ENCODE peak calls at places on chromosomes 3 and 15, in eight cellular contexts. One of them, this sample, is unnamed.

GRCh38 chr15:32870240-32871033 is 152.6 kb downstream of the GREM1 start:
- DNase-seq in fibroblast of pulmonary artery: peak
- DNase-seq in fibroblast of villous mesenchyme: peak
- DNase-seq in ovary: no peak
- DNase-seq in lower lobe of right lung: no peak
- DNase-seq in AG09309: peak
- DNase-seq in mammary epithelial cell: no peak
- DNase-seq in stomach: peak
- DNase-seq in this sample: peak

GRCh38 chr15:60299452-60300047 is 98.2 kb downstream of the ANXA2 start:
- DNase-seq in stomach: peak
- DNase-seq in mammary epithelial cell: peak
- DNase-seq in fibroblast of pulmonary artery: peak
- DNase-seq in AG09309: no peak
- DNase-seq in lower lobe of right lung: no peak
- DNase-seq in ovary: peak
- DNase-seq in fibroblast of villous mesenchyme: peak
- DNase-seq in this sample: no peak

GRCh38 chr15:47717036-47717611 is at the start of gene SEMA6D:
- DNase-seq in ovary: peak
- DNase-seq in stomach: peak
- DNase-seq in fibroblast of pulmonary artery: peak
- DNase-seq in AG09309: peak
- DNase-seq in fibroblast of villous mesenchyme: peak
- DNase-seq in mammary epithelial cell: peak
- DNase-seq in lower lobe of right lung: peak
- DNase-seq in this sample: peak

GRCh38 chr3:136626448-136626847 is 125.7 kb downstream of the STAG1 start:
- DNase-seq in lower lobe of right lung: no peak
- DNase-seq in stomach: no peak
- DNase-seq in AG09309: no peak
- DNase-seq in fibroblast of pulmonary artery: no peak
- DNase-seq in mammary epithelial cell: no peak
- DNase-seq in ovary: no peak
- DNase-seq in fibroblast of villous mesenchyme: no peak
- DNase-seq in this sample: no peak

GRCh38 chr15:25246641-25247417 is 192.0 kb downstream of the UBE3A start:
- DNase-seq in stomach: peak
- DNase-seq in fibroblast of pulmonary artery: no peak
- DNase-seq in mammary epithelial cell: no peak
- DNase-seq in ovary: no peak
- DNase-seq in fibroblast of villous mesenchyme: no peak
- DNase-seq in AG09309: no peak
- DNase-seq in lower lobe of right lung: peak
- DNase-seq in this sample: no peak

GRCh38 chr3:122356402-122356801 is 26.6 kb downstream of the MIX23 start:
- DNase-seq in fibroblast of pulmonary artery: peak
- DNase-seq in ovary: peak
- DNase-seq in mammary epithelial cell: peak
- DNase-seq in AG09309: no peak
- DNase-seq in fibroblast of villous mesenchyme: peak
- DNase-seq in lower lobe of right lung: no peak
- DNase-seq in stomach: peak
- DNase-seq in this sample: no peak

GRCh38 chr3:121786485-121786884 is 36.9 kb upstream of the GOLGB1 start:
- DNase-seq in fibroblast of pulmonary artery: peak
- DNase-seq in lower lobe of right lung: no peak
- DNase-seq in AG09309: no peak
- DNase-seq in stomach: no peak
- DNase-seq in fibroblast of villous mesenchyme: peak
- DNase-seq in mammary epithelial cell: no peak
- DNase-seq in ovary: no peak
- DNase-seq in this sample: no peak

GRCh38 chr15:52772766-52773165 is 17.4 kb downstream of the ONECUT1 start:
- DNase-seq in fibroblast of villous mesenchyme: no peak
- DNase-seq in ovary: no peak
- DNase-seq in stomach: no peak
- DNase-seq in mammary epithelial cell: peak
- DNase-seq in lower lobe of right lung: no peak
- DNase-seq in AG09309: no peak
- DNase-seq in fibroblast of pulmonary artery: no peak
- DNase-seq in this sample: no peak

GRCh38 chr3:189301479-189301878 is 129.7 kb downstream of the TPRG1 start:
- DNase-seq in stomach: no peak
- DNase-seq in AG09309: no peak
- DNase-seq in fibroblast of pulmonary artery: no peak
- DNase-seq in ovary: no peak
- DNase-seq in mammary epithelial cell: no peak
- DNase-seq in lower lobe of right lung: no peak
- DNase-seq in fibroblast of villous mesenchyme: no peak
- DNase-seq in this sample: no peak

GRCh38 chr3:140394488-140395133 is 283.3 kb upstream of the TRIM42 start:
- DNase-seq in stomach: no peak
- DNase-seq in lower lobe of right lung: no peak
- DNase-seq in fibroblast of pulmonary artery: no peak
- DNase-seq in fibroblast of villous mesenchyme: no peak
- DNase-seq in AG09309: no peak
- DNase-seq in ovary: no peak
- DNase-seq in mammary epithelial cell: peak
- DNase-seq in this sample: no peak

GRCh38 chr3:46909535-46910161 is 32.1 kb downstream of the PTH1R start:
- DNase-seq in AG09309: peak
- DNase-seq in fibroblast of villous mesenchyme: peak
- DNase-seq in ovary: peak
- DNase-seq in lower lobe of right lung: peak
- DNase-seq in fibroblast of pulmonary artery: peak
- DNase-seq in stomach: peak
- DNase-seq in mammary epithelial cell: peak
- DNase-seq in this sample: peak

GRCh38 chr15:42143866-42144625 is 12.4 kb downstream of the PLA2G4F start:
- DNase-seq in AG09309: no peak
- DNase-seq in lower lobe of right lung: no peak
- DNase-seq in stomach: no peak
- DNase-seq in mammary epithelial cell: no peak
- DNase-seq in fibroblast of villous mesenchyme: no peak
- DNase-seq in fibroblast of pulmonary artery: no peak
- DNase-seq in ovary: no peak
- DNase-seq in this sample: no peak

GRCh38 chr3:128488995-128489859 is 3.8 kb downstream of the GATA2 start:
- DNase-seq in mammary epithelial cell: no peak
- DNase-seq in lower lobe of right lung: no peak
- DNase-seq in stomach: no peak
- DNase-seq in fibroblast of pulmonary artery: peak
- DNase-seq in AG09309: no peak
- DNase-seq in ovary: peak
- DNase-seq in fibroblast of villous mesenchyme: peak
- DNase-seq in this sample: no peak
- H3K4me3 ChIP-seq in mammary epithelial cell: peak
- H3K4me3 ChIP-seq in lower lobe of right lung: peak
- H3K4me3 ChIP-seq in stomach: peak
- H3K4me3 ChIP-seq in fibroblast of pulmonary artery: peak
- H3K4me3 ChIP-seq in AG09309: peak
- H3K4me3 ChIP-seq in ovary: peak
- H3K4me3 ChIP-seq in fibroblast of villous mesenchyme: peak
- H3K4me3 ChIP-seq in this sample: peak

GRCh38 chr15:80518522-80518921 is 114.3 kb downstream of the ARNT2 start:
- DNase-seq in mammary epithelial cell: no peak
- DNase-seq in ovary: no peak
- DNase-seq in AG09309: no peak
- DNase-seq in fibroblast of villous mesenchyme: no peak
- DNase-seq in stomach: no peak
- DNase-seq in lower lobe of right lung: no peak
- DNase-seq in fibroblast of pulmonary artery: peak
- DNase-seq in this sample: no peak

GRCh38 chr15:80512729-80513670 is 108.8 kb downstream of the ARNT2 start:
- DNase-seq in fibroblast of pulmonary artery: peak
- DNase-seq in AG09309: no peak
- DNase-seq in lower lobe of right lung: no peak
- DNase-seq in mammary epithelial cell: peak
- DNase-seq in stomach: no peak
- DNase-seq in fibroblast of villous mesenchyme: peak
- DNase-seq in ovary: no peak
- DNase-seq in this sample: no peak

GRCh38 chr15:80517290-80517689 is 113.1 kb downstream of the ARNT2 start:
- DNase-seq in lower lobe of right lung: no peak
- DNase-seq in stomach: no peak
- DNase-seq in mammary epithelial cell: no peak
- DNase-seq in AG09309: no peak
- DNase-seq in fibroblast of villous mesenchyme: no peak
- DNase-seq in fibroblast of pulmonary artery: no peak
- DNase-seq in ovary: no peak
- DNase-seq in this sample: no peak

GRCh38 chr15:80509800-80510199 is 105.6 kb downstream of the ARNT2 start:
- DNase-seq in mammary epithelial cell: no peak
- DNase-seq in AG09309: no peak
- DNase-seq in fibroblast of pulmonary artery: no peak
- DNase-seq in fibroblast of villous mesenchyme: no peak
- DNase-seq in stomach: no peak
- DNase-seq in ovary: no peak
- DNase-seq in lower lobe of right lung: no peak
- DNase-seq in this sample: no peak

DNA sequence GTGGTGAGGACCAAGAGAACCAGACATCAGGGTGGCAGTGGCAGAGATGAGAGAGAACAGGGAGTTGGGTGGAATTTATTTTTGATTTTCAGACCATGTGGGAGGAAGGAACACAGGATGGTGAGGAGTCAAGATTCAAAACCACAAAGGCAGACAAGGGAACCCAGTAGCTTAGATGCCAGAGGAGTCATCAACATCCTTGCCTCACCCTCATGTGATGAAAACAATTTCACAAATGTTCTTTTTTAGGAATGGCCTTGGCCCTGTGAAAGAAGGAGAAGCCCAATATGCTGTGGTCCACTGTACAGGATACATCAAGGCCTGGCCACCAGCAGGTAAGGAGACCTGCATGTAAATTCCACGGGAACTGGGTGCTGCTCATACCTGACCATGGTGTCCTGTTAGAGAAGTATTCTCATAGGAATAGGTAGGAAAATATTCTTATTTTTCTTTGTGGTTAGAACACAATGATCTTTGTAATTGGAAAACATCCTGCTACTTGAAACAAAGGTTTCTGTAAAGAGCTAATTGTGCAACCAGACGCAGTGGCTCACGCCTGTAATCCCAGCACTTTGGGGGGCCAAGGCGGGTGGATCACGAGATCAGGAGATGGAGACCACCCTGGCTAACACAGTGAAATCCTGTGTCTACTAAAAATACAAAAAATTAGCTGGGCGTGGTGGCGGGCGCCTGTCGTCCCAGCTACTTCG is 110.0 kb downstream of the ARNT2 start:
- DNase-seq in lower lobe of right lung: no peak
- DNase-seq in stomach: no peak
- DNase-seq in mammary epithelial cell: peak
- DNase-seq in fibroblast of villous mesenchyme: peak
- DNase-seq in AG09309: peak
- DNase-seq in ovary: no peak
- DNase-seq in fibroblast of pulmonary artery: peak
- DNase-seq in this sample: peak
- H3K4me3 ChIP-seq in lower lobe of right lung: no peak
- H3K4me3 ChIP-seq in stomach: no peak
- H3K4me3 ChIP-seq in mammary epithelial cell: no peak
- H3K4me3 ChIP-seq in fibroblast of villous mesenchyme: no peak
- H3K4me3 ChIP-seq in AG09309: no peak
- H3K4me3 ChIP-seq in ovary: no peak
- H3K4me3 ChIP-seq in fibroblast of pulmonary artery: no peak
- H3K4me3 ChIP-seq in this sample: no peak

GRCh38 chr15:29919380-29919881 is 97.2 kb upstream of the TJP1 start:
- DNase-seq in fibroblast of pulmonary artery: no peak
- DNase-seq in fibroblast of villous mesenchyme: no peak
- DNase-seq in AG09309: no peak
- DNase-seq in stomach: no peak
- DNase-seq in lower lobe of right lung: no peak
- DNase-seq in mammary epithelial cell: no peak
- DNase-seq in ovary: no peak
- DNase-seq in this sample: no peak

GRCh38 chr15:29921130-29921601 is 98.9 kb upstream of the TJP1 start:
- DNase-seq in AG09309: no peak
- DNase-seq in fibroblast of pulmonary artery: no peak
- DNase-seq in lower lobe of right lung: no peak
- DNase-seq in stomach: no peak
- DNase-seq in fibroblast of villous mesenchyme: no peak
- DNase-seq in mammary epithelial cell: peak
- DNase-seq in ovary: no peak
- DNase-seq in this sample: no peak

GRCh38 chr15:29922191-29922590 is 99.9 kb upstream of the TJP1 start:
- DNase-seq in fibroblast of pulmonary artery: no peak
- DNase-seq in stomach: no peak
- DNase-seq in ovary: no peak
- DNase-seq in lower lobe of right lung: no peak
- DNase-seq in AG09309: no peak
- DNase-seq in fibroblast of villous mesenchyme: no peak
- DNase-seq in mammary epithelial cell: no peak
- DNase-seq in this sample: no peak

GRCh38 chr15:29917600-29918597 is 95.6 kb upstream of the TJP1 start:
- DNase-seq in stomach: no peak
- DNase-seq in ovary: no peak
- DNase-seq in fibroblast of pulmonary artery: no peak
- DNase-seq in mammary epithelial cell: peak
- DNase-seq in lower lobe of right lung: no peak
- DNase-seq in AG09309: no peak
- DNase-seq in fibroblast of villous mesenchyme: peak
- DNase-seq in this sample: no peak

GRCh38 chr15:29920515-29920914 is 98.2 kb upstream of the TJP1 start:
- DNase-seq in lower lobe of right lung: peak
- DNase-seq in ovary: no peak
- DNase-seq in stomach: peak
- DNase-seq in AG09309: no peak
- DNase-seq in fibroblast of villous mesenchyme: no peak
- DNase-seq in fibroblast of pulmonary artery: no peak
- DNase-seq in mammary epithelial cell: peak
- DNase-seq in this sample: no peak
- H3K4me3 ChIP-seq in lower lobe of right lung: no peak
- H3K4me3 ChIP-seq in ovary: no peak
- H3K4me3 ChIP-seq in stomach: no peak
- H3K4me3 ChIP-seq in AG09309: no peak
- H3K4me3 ChIP-seq in fibroblast of villous mesenchyme: no peak
- H3K4me3 ChIP-seq in fibroblast of pulmonary artery: no peak
- H3K4me3 ChIP-seq in mammary epithelial cell: peak
- H3K4me3 ChIP-seq in this sample: no peak

DNA sequence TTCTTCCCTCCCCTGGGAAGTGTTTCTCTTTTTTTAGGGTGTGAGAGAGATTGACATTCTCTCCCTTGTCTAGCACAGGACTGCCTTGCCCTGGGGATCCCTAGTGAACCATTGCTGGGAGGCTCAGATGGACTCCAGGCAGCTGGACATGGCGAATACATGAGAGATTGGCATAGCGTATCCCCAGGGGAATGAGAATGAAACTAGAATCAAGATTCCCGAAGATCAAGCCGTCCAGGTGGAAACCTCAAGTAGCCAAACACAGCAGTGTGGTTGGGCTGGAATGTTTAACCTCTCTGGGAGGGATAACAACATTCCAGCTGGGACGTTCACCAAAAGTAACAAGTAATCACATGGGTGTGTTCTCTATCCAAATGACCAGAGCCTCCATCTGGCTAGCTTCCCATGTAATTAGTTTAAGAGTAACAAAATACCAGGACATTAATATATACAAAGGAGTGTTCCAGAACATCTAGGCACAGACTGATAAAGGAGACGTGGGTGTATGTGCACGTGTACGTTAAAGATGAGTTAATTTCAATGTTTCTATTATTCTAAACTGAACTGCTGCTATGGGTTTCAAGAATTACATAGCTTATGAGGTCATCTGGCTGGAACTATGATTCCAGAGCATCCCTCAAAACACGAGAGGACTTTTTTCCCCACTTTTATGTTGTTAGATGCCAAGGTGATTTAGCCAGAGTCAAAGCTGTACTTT is 118.5 kb upstream of the NR2E3 start:
- DNase-seq in fibroblast of villous mesenchyme: peak
- DNase-seq in fibroblast of pulmonary artery: peak
- DNase-seq in ovary: no peak
- DNase-seq in AG09309: peak
- DNase-seq in stomach: peak
- DNase-seq in mammary epithelial cell: peak
- DNase-seq in lower lobe of right lung: no peak
- DNase-seq in this sample: peak
- H3K4me3 ChIP-seq in fibroblast of villous mesenchyme: peak
- H3K4me3 ChIP-seq in fibroblast of pulmonary artery: no peak
- H3K4me3 ChIP-seq in ovary: no peak
- H3K4me3 ChIP-seq in AG09309: no peak
- H3K4me3 ChIP-seq in stomach: no peak
- H3K4me3 ChIP-seq in mammary epithelial cell: peak
- H3K4me3 ChIP-seq in lower lobe of right lung: no peak
- H3K4me3 ChIP-seq in this sample: no peak